ENCODE peak calls at places on chromosomes 3 and 15, in eight cellular contexts. Q is ovary, U is omental fat pad, T is neural crest cell, O is glutamatergic neuron, C is nephron progenitor cell, G is IMR-90, W is GM10248. A is an unnamed sample.

GRCh38 chr3:159273608-159274007 is 471.8 kb downstream of the MFSD1 start:
- DNase-seq in Q (no peak), U (no peak), T (peak), O (no peak), C (peak), G (peak), W (no peak), A (peak)

GRCh38 chr15:97545799-97546198 is 414.7 kb upstream of the ARRDC4 start:
- DNase-seq in Q (no peak), U (no peak), T (no peak), O (no peak), C (no peak), G (no peak), W (no peak), A (no peak)

GRCh38 chr3:135487261-135487660 is 478.3 kb upstream of the PPP2R3A start:
- DNase-seq in Q (no peak), U (no peak), T (no peak), O (peak), C (no peak), G (no peak), W (no peak), A (no peak)

GRCh38 chr3:147390589-147391569 is 15.5 kb downstream of the ZIC4 start:
- DNase-seq in Q (no peak), U (no peak), T (no peak), O (no peak), C (no peak), G (no peak), W (no peak), A (no peak)

GRCh38 chr15:64895285-64896065 is 16.2 kb upstream of the ANKDD1A start:
- DNase-seq in Q (no peak), U (no peak), T (no peak), O (no peak), C (no peak), G (peak), W (peak), A (no peak)

GRCh38 chr15:91947370-91947769 is 93.9 kb downstream of the SLCO3A1 start:
- DNase-seq in Q (no peak), U (no peak), T (no peak), O (no peak), C (no peak), G (no peak), W (no peak), A (no peak)

GRCh38 chr3:31813197-31813596 is 167.9 kb downstream of the OSBPL10 start:
- DNase-seq in Q (no peak), U (no peak), T (no peak), O (no peak), C (no peak), G (no peak), W (no peak), A (no peak)

GRCh38 chr3:160986060-160986459 is 119.1 kb downstream of the B3GALNT1 start:
- DNase-seq in Q (no peak), U (no peak), T (no peak), O (no peak), C (no peak), G (no peak), W (no peak), A (no peak)

GRCh38 chr15:99057020-99057419 is 47.9 kb upstream of the SYNM start:
- DNase-seq in Q (no peak), U (no peak), T (no peak), O (no peak), C (no peak), G (no peak), W (no peak), A (no peak)

GRCh38 chr3:170717410-170718402 is 131.8 kb upstream of the SLC7A14 start:
- DNase-seq in Q (no peak), U (no peak), T (no peak), O (no peak), C (no peak), G (peak), W (no peak), A (no peak)

GRCh38 chr15:32828507-32829186 is 110.8 kb downstream of the GREM1 start:
- DNase-seq in Q (no peak), U (no peak), T (no peak), O (no peak), C (no peak), G (peak), W (no peak), A (no peak)

GRCh38 chr15:98983333-98983732 is 24.3 kb downstream of the PGPEP1L start:
- DNase-seq in Q (peak), U (peak), T (no peak), O (no peak), C (no peak), G (peak), W (no peak), A (no peak)

GRCh38 chr3:99286266-99286845 is 352.0 kb upstream of the COL8A1 start:
- DNase-seq in Q (no peak), U (no peak), T (no peak), O (no peak), C (no peak), G (no peak), W (no peak), A (no peak)

GRCh38 chr15:81189583-81190283 is 6.9 kb upstream of the IL16 start:
- DNase-seq in Q (no peak), U (no peak), T (no peak), O (no peak), C (no peak), G (peak), W (no peak), A (no peak)

GRCh38 chr15:81098884-81099601 is 35.0 kb upstream of the CFAP161 start:
- DNase-seq in Q (no peak), U (no peak), T (no peak), O (no peak), C (no peak), G (peak), W (no peak), A (no peak)

GRCh38 chr3:143464850-143465249 is 345.3 kb downstream of the CHST2 start:
- DNase-seq in Q (no peak), U (peak), T (no peak), O (no peak), C (no peak), G (peak), W (no peak), A (no peak)

GRCh38 chr15:40242216-40242599 is 3.3 kb downstream of the PAK6 start:
- DNase-seq in Q (no peak), U (peak), T (no peak), O (no peak), C (no peak), G (no peak), W (no peak), A (no peak)

GRCh38 chr3:182565916-182566524 is 227.3 kb upstream of the ATP11B start:
- DNase-seq in Q (no peak), U (no peak), T (no peak), O (no peak), C (no peak), G (no peak), W (no peak), A (no peak)

GRCh38 chr3:195107593-195107992 is 163.4 kb downstream of the XXYLT1 start:
- DNase-seq in Q (no peak), U (no peak), T (no peak), O (no peak), C (no peak), G (no peak), W (no peak), A (no peak)

GRCh38 chr3:2711081-2711480 is 399.1 kb downstream of the IL5RA start:
- DNase-seq in Q (no peak), U (no peak), T (no peak), O (no peak), C (no peak), G (no peak), W (no peak), A (no peak)

GRCh38 chr3:194828126-194828525 is 142.4 kb downstream of the FAM43A start:
- DNase-seq in Q (no peak), U (no peak), T (no peak), O (no peak), C (no peak), G (no peak), W (no peak), A (no peak)

GRCh38 chr15:37888356-37888755 is 46.1 kb upstream of the TMCO5A start:
- DNase-seq in Q (no peak), U (no peak), T (no peak), O (no peak), C (no peak), G (peak), W (no peak), A (no peak)

GRCh38 chr3:186589856-186590579 is 19.5 kb downstream of the DNAJB11 start:
- DNase-seq in Q (no peak), U (no peak), T (no peak), O (no peak), C (no peak), G (peak), W (no peak), A (no peak)

GRCh38 chr15:58951388-58952060 is 18.0 kb upstream of the SLTM start:
- DNase-seq in Q (no peak), U (no peak), T (no peak), O (no peak), C (no peak), G (peak), W (no peak), A (no peak)

GRCh38 chr3:89116486-89116885 is 9.1 kb downstream of the EPHA3 start:
- DNase-seq in Q (no peak), U (no peak), T (no peak), O (no peak), C (no peak), G (no peak), W (no peak), A (no peak)

GRCh38 chr15:89139613-89140499 is 51.6 kb downstream of the ABHD2 start:
- DNase-seq in Q (no peak), U (no peak), T (no peak), O (peak), C (no peak), G (no peak), W (no peak), A (no peak)

GRCh38 chr15:52277575-52277974 is 18.0 kb downstream of the MYO5C start:
- DNase-seq in Q (no peak), U (no peak), T (no peak), O (no peak), C (no peak), G (no peak), W (no peak), A (no peak)

GRCh38 chr3:114542359-114542758 is 248.5 kb downstream of the TIGIT start:
- DNase-seq in Q (no peak), U (no peak), T (no peak), O (no peak), C (no peak), G (no peak), W (no peak), A (no peak)

DNA sequence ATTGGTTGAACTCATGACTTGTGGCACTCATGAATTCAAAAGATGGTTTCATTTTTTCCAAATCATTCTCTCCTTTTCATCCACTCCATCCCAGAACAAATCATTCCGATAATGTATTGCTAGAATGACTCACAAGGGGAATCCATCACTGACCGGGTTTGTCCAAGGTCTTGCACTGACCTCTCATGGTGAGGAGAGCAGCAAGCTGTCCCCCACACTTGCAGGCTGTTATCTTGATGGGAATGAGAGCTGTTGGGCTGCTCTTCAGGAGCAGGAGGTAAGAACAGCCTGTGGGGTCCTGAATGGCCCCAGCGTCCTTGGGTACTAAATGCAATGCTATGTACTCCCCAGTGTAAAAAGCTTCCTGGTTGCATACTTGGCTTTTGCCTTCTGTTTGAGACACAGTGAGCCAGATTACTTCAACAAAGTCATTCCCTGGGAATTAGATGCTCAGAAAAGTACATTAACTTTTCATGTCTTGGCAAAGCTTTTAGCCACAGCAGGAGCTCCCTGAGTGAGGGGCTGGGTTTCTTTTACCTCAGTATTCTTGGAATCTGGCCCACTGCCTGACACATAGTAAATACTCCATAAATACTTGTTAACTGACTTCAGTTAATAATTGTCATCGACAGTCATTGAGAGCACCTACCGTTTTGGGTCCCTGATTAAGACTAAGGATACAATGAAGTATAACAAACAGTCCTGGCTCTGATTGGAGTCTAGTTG is 24.1 kb downstream of the CCNL1 start:
- DNase-seq in Q (no peak), U (no peak), T (no peak), O (no peak), C (no peak), G (peak), W (no peak), A (no peak)
- TF ChIP-seq CTCF in Q (no peak), U (no peak), T (no peak), O (no peak), C (no peak), G (peak), W (no peak), A (no peak)

DNA sequence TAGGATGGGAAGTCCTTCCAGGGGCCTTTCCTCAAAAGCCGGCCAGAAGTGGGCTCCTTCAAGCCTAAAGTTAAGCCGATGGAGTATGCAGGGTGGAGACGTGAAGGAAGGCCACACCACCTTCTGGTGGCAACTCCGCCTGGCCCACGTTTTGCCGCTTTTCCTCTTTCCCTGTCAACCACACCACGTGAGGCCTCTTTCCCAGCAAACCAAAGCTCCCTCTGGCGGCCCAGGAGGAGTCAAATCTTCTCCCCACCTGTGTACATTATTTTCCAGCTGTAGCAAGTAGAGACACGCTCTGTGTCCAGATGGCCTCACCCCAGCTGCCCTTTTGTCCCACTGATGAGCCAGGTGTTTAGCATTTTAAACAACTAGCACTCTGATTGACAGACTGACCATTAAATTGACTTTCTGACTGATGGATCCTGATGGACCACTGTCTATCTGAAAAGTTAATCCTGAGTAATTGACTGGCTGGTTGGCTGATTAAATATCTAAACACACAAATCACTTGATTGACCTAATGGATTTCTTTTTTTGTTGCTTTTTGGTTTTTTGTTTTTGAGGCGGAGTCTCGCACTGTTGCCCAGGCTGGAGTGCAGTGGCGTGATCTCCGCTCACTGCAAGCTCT is 59.6 kb upstream of the ZBTB38 start:
- DNase-seq in Q (peak), U (no peak), T (peak), O (peak), C (peak), G (peak), W (no peak), A (peak)
- TF ChIP-seq CTCF in Q (no peak), U (no peak), T (peak), O (peak), C (peak), G (peak), W (peak), A (peak)

GRCh38 chr3:43506644-43507043 is 115.2 kb downstream of the ANO10 start:
- DNase-seq in Q (no peak), U (no peak), T (no peak), O (no peak), C (no peak), G (no peak), W (no peak), A (no peak)
- TF ChIP-seq CTCF in Q (no peak), U (no peak), T (no peak), O (no peak), C (no peak), G (no peak), W (no peak), A (no peak)

GRCh38 chr15:73964736-73965093 is 27.4 kb downstream of the STOML1 start:
- DNase-seq in Q (peak), U (peak), T (peak), O (peak), C (peak), G (peak), W (peak), A (peak)
- TF ChIP-seq CTCF in Q (peak), U (peak), T (peak), O (peak), C (peak), G (peak), W (peak), A (peak)

DNA sequence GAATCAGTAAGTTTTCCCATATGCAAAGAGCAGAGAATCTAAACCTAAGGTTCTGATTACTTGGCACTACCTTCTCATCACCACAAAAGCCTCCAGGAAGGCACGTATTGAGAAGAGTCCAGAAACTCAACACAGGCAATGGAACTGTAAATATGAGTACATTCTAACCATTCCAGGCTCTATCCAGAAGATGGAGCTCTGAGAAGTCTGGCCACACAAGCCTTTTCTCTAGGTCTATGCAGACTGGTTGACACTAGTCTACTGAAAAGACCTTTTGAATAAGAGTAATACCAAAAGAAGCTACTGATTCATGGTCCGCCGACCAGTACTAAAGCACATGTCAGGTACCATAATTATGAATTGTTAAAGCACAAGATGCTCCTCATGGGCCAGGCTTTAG is 12.2 kb upstream of the NCKIPSD start:
- DNase-seq in Q (no peak), U (no peak), T (no peak), O (no peak), C (no peak), G (no peak), W (no peak), A (no peak)
- TF ChIP-seq CTCF in Q (no peak), U (no peak), T (no peak), O (no peak), C (no peak), G (peak), W (no peak), A (no peak)

GRCh38 chr3:69324362-69325025 is 61.4 kb downstream of the FRMD4B start:
- DNase-seq in Q (no peak), U (no peak), T (no peak), O (no peak), C (no peak), G (no peak), W (no peak), A (no peak)
- TF ChIP-seq CTCF in Q (no peak), U (no peak), T (peak), O (no peak), C (peak), G (no peak), W (peak), A (no peak)

DNA sequence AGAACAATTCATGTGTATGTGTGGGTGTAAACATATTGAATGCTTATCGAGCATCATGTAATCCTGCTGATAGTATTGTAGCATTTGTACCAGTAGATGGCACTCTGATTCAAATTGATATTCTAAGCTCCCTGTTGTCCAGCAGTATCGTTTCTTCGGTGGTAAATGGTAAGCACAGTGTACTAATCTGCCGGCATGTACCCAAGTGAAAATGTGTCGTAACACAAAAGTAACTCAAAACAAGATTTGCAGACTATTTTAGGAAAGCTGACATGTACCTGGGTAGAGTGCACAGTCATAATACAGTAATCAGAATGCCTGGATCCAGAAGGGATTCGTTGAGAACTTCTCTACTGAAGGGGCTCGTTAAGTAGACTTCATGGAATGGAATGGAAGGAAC is 31.7 kb upstream of the MNS1 start:
- DNase-seq in Q (no peak), U (no peak), T (no peak), O (no peak), C (no peak), G (peak), W (peak), A (no peak)
- TF ChIP-seq CTCF in Q (peak), U (no peak), T (peak), O (peak), C (peak), G (peak), W (peak), A (peak)

DNA sequence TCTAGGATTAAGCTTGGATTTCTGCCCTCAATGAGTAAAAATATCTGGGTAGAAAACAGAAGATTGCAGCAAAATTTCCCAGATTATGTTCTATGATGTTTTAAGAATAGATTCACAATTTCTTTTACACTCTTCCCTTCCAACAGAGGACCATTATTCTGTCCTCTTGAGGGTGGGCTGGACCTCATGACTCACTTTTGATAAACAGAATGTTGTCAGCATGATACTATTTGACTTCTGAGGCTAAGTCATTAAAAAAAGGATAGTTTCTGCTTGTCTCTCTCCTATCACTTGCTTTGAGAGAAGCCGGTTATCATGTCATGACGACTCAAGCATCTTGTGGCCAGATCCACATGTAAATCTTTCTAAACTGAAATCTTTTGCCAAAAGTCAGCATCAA is 396.2 kb upstream of the CDIN1 start:
- DNase-seq in Q (no peak), U (no peak), T (no peak), O (no peak), C (no peak), G (peak), W (no peak), A (no peak)
- TF ChIP-seq CTCF in Q (no peak), U (no peak), T (no peak), O (no peak), C (no peak), G (no peak), W (no peak), A (no peak)

DNA sequence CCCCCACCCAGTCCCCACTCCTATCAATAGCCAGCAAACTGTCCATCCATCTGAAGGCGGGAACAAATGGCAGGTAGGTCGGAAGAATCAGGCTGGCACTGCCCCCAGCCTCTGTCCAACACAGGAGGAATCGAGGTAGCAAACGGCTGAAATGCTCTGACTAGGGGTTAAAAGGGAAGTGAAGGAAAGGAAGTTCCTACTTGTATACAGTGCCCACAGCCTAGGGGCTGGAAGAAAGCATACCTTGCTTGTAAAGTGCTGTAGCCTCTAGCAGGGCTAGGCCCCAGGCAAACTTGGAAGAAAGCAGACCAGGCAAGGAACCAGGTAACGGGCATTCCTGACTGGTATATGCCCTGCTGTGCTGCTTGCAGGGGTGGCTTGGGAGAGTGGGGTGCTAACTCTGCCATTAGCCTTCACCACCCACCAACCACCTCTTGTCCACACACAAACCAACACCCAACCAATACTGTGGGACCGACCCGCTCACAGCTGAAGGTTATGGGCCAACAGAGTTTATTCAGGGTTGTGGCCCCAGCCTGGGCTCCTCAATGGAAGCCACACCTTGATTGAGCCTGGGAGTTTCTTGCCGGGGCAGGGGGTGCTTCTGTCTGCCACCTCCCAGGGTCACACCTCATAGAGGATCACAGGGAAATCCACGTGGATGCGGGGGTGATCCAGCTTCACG is 2.4 kb downstream of the TUSC2 start:
- DNase-seq in Q (no peak), U (no peak), T (no peak), O (no peak), C (no peak), G (no peak), W (no peak), A (no peak)
- TF ChIP-seq CTCF in Q (no peak), U (no peak), T (no peak), O (no peak), C (no peak), G (no peak), W (no peak), A (no peak)

GRCh38 chr3:50342818-50343633 is 2.4 kb upstream of the RASSF1 start:
- DNase-seq in Q (no peak), U (no peak), T (no peak), O (no peak), C (no peak), G (no peak), W (no peak), A (no peak)
- TF ChIP-seq CTCF in Q (no peak), U (no peak), T (no peak), O (no peak), C (no peak), G (no peak), W (no peak), A (no peak)

A was measured in mesothelial cell of epicardium.